ENCODE peak calls at places on chromosomes 3 and 15, in six cellular contexts. U is H1, V is A549, K is GM12878, P is SK-N-SH, H is HepG2. F is an unnamed sample.

GRCh38 chr15:90287096-90287495 is 21.6 kb downstream of the NGRN start:
- DNase-seq in U (no peak), V (no peak), K (no peak), P (no peak), H (no peak), F (no peak)

GRCh38 chr15:25184356-25185155 is 229.8 kb downstream of the SNRPN start:
- DNase-seq in U (no peak), V (no peak), K (no peak), P (no peak), H (no peak), F (no peak)

GRCh38 chr3:36969540-36970432 is 23.1 kb downstream of the EPM2AIP1 start:
- DNase-seq in U (no peak), V (no peak), K (peak), P (peak), H (peak), F (peak)

GRCh38 chr3:13200951-13201350 is 127.7 kb upstream of the IQSEC1 start:
- DNase-seq in U (no peak), V (no peak), K (no peak), P (peak), H (peak), F (no peak)

GRCh38 chr15:41671656-41672636 is 11.7 kb downstream of the MGA start:
- DNase-seq in U (no peak), V (no peak), K (no peak), P (no peak), H (no peak), F (no peak)

GRCh38 chr15:101283931-101284330 is 6.6 kb upstream of the SELENOS start:
- DNase-seq in U (no peak), V (no peak), K (no peak), P (no peak), H (no peak), F (no peak)

GRCh38 chr15:33234019-33234418 is 39.5 kb upstream of the FMN1 start:
- DNase-seq in U (no peak), V (peak), K (no peak), P (peak), H (peak), F (peak)

GRCh38 chr15:79952329-79952728 is 18.7 kb downstream of the BCL2A1 start:
- DNase-seq in U (no peak), V (no peak), K (no peak), P (no peak), H (no peak), F (no peak)

GRCh38 chr15:33492434-33493052 is 181.8 kb downstream of the RYR3 start:
- DNase-seq in U (no peak), V (no peak), K (no peak), P (no peak), H (no peak), F (no peak)

GRCh38 chr15:58299311-58299850 is 132.4 kb upstream of the LIPC start:
- DNase-seq in U (no peak), V (no peak), K (peak), P (no peak), H (no peak), F (no peak)

GRCh38 chr15:35630570-35630969 is 84.6 kb upstream of the DPH6 start:
- DNase-seq in U (no peak), V (no peak), K (no peak), P (no peak), H (peak), F (no peak)

GRCh38 chr15:72599855-72600464 is 54.5 kb upstream of the GOLGA6B start:
- DNase-seq in U (no peak), V (peak), K (no peak), P (peak), H (peak), F (peak)

GRCh38 chr3:127428344-127429001 is 140.6 kb upstream of the PRR20G start:
- DNase-seq in U (peak), V (no peak), K (no peak), P (no peak), H (no peak), F (no peak)

GRCh38 chr3:182007441-182007840 is 295.7 kb downstream of the SOX2 start:
- DNase-seq in U (no peak), V (no peak), K (no peak), P (no peak), H (no peak), F (no peak)

GRCh38 chr3:138289701-138290100 is 40.0 kb downstream of the NME9 start:
- DNase-seq in U (no peak), V (no peak), K (no peak), P (no peak), H (no peak), F (no peak)

GRCh38 chr3:156723182-156723619 is 48.8 kb downstream of the TIPARP start:
- DNase-seq in U (no peak), V (no peak), K (no peak), P (no peak), H (no peak), F (no peak)

GRCh38 chr3:128878556-128879124 is 780 bp upstream of the ACAD9 start:
- DNase-seq in U (no peak), V (peak), K (peak), P (peak), H (peak), F (peak)

GRCh38 chr3:186138272-186138981 is 29.5 kb upstream of the ETV5 start:
- DNase-seq in U (no peak), V (no peak), K (no peak), P (no peak), H (peak), F (no peak)

GRCh38 chr3:244041-244440 is 47.5 kb downstream of the CHL1 start:
- DNase-seq in U (no peak), V (no peak), K (no peak), P (no peak), H (no peak), F (no peak)

GRCh38 chr15:99100245-99101173 is 4.4 kb upstream of the SYNM start:
- DNase-seq in U (peak), V (peak), K (no peak), P (peak), H (peak), F (peak)

GRCh38 chr15:86915811-86916331 is 836.2 kb downstream of the AGBL1 start:
- DNase-seq in U (no peak), V (peak), K (no peak), P (peak), H (peak), F (peak)

GRCh38 chr3:115160295-115160694 is 13.2 kb upstream of the ZBTB20 start:
- DNase-seq in U (no peak), V (no peak), K (peak), P (no peak), H (no peak), F (no peak)

GRCh38 chr15:60591491-60592385 is 112.8 kb upstream of the ICE2 start:
- DNase-seq in U (peak), V (peak), K (no peak), P (peak), H (no peak), F (no peak)

GRCh38 chr15:61115679-61116078 is 113.4 kb downstream of the RORA start:
- DNase-seq in U (no peak), V (no peak), K (no peak), P (no peak), H (no peak), F (no peak)

GRCh38 chr15:66715736-66716667 is 14.0 kb downstream of the SMAD6 start:
- DNase-seq in U (no peak), V (no peak), K (no peak), P (no peak), H (no peak), F (no peak)

GRCh38 chr3:109018828-109019227 is 65.1 kb upstream of the GUCA1C start:
- DNase-seq in U (no peak), V (no peak), K (no peak), P (no peak), H (peak), F (no peak)

GRCh38 chr3:72317491-72317890 is 530.8 kb downstream of the SHQ1 start:
- DNase-seq in U (no peak), V (no peak), K (no peak), P (no peak), H (no peak), F (no peak)

GRCh38 chr3:4757949-4758855 is 221.0 kb upstream of the BHLHE40 start:
- DNase-seq in U (no peak), V (no peak), K (no peak), P (no peak), H (no peak), F (no peak)

GRCh38 chr3:40873456-40873855 is 325.8 kb upstream of the CTNNB1 start:
- DNase-seq in U (no peak), V (no peak), K (no peak), P (no peak), H (no peak), F (no peak)

GRCh38 chr3:40869013-40869412 is 330.3 kb upstream of the CTNNB1 start:
- DNase-seq in U (no peak), V (no peak), K (no peak), P (no peak), H (no peak), F (no peak)

GRCh38 chr3:40872562-40872961 is 326.7 kb upstream of the CTNNB1 start:
- DNase-seq in U (no peak), V (no peak), K (no peak), P (no peak), H (no peak), F (no peak)

GRCh38 chr3:40869939-40870338 is 329.4 kb upstream of the CTNNB1 start:
- DNase-seq in U (peak), V (no peak), K (no peak), P (no peak), H (no peak), F (no peak)

DNA sequence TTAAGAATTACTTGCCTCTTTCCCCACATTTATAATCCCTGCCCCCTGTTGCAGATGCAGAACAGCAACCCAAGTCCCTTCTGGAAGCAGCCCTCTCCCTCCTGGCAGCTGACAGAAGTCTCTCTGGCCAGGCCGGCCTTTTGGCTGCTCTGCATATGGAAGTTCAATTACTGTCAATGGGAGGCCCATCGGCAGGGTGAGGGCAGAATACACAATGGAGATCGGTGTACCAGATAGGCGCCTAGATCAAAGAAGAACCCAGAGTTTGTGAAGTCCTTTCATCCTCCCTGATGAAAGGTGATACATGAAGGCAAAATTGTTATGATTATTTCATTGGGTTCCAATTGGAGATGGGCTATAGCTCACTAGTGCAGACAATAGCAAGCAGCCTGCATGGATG is 327.9 kb upstream of the CTNNB1 start:
- DNase-seq in U (no peak), V (no peak), K (no peak), P (no peak), H (peak), F (no peak)
- TF ChIP-seq CHD2 in U (no peak), V (no peak), K (no peak), P (no peak), H (no peak), F (no peak)

GRCh38 chr3:119937229-119937628 is 155.3 kb downstream of the NR1I2 start:
- DNase-seq in U (no peak), V (no peak), K (peak), P (no peak), H (no peak), F (peak)
- TF ChIP-seq CHD2 in U (no peak), V (no peak), K (no peak), P (no peak), H (no peak), F (no peak)

GRCh38 chr3:172098698-172099494 is 59.5 kb downstream of the FNDC3B start:
- DNase-seq in U (no peak), V (no peak), K (no peak), P (no peak), H (peak), F (no peak)
- TF ChIP-seq CHD2 in U (no peak), V (no peak), K (no peak), P (no peak), H (no peak), F (no peak)

GRCh38 chr15:74982183-74982582 is 13.2 kb upstream of the SCAMP5 start:
- DNase-seq in U (no peak), V (no peak), K (no peak), P (no peak), H (no peak), F (no peak)

GRCh38 chr15:74978503-74978902 is 16.9 kb upstream of the SCAMP5 start:
- DNase-seq in U (no peak), V (no peak), K (no peak), P (no peak), H (no peak), F (no peak)

GRCh38 chr15:74978077-74978476 is 17.3 kb upstream of the SCAMP5 start:
- DNase-seq in U (no peak), V (no peak), K (no peak), P (no peak), H (no peak), F (no peak)

GRCh38 chr15:74988007-74988800 is 7.2 kb upstream of the SCAMP5 start:
- DNase-seq in U (peak), V (peak), K (no peak), P (peak), H (peak), F (peak)

DNA sequence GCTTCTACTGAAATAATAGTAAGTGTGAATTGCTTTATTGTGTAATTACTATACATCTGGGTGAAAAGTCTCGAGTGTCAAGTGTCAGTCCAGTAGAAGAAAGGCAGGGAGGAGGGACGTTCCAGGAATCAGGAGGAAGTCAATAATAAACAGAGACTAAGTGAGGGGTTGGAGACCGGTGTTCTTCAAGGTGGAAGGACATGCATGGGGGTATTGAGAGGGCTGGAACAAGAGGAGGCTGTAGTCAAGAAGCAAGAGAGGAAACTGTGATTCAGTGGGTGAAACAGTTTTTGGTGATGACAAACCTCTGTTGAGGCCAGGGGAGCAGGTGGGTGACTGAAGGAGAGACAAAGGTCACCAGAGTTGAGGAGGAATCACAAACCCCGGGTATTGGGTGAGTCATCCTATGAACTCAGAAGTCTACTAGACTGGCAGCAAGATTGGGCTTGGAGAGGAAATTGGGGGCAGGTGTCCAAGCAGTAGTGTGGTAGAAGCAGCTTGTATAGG is 11.6 kb upstream of the SCAMP5 start:
- DNase-seq in U (no peak), V (peak), K (peak), P (no peak), H (no peak), F (no peak)
- TF ChIP-seq CHD2 in U (no peak), V (no peak), K (no peak), P (no peak), H (no peak), F (no peak)

GRCh38 chr3:39193391-39193790 is 996 bp upstream of the XIRP1 start:
- DNase-seq in U (no peak), V (no peak), K (no peak), P (no peak), H (no peak), F (no peak)
- TF ChIP-seq CHD2 in U (no peak), V (no peak), K (no peak), P (no peak), H (no peak), F (no peak)